ENCODE peak calls at places on chromosomes 13 and 19, in six cellular contexts. One of them, this sample, is unnamed.

GRCh38 chr13:71219671-71220070 is 647.3 kb downstream of the DACH1 start:
- DNase-seq in ACHN: no peak
- DNase-seq in NCI-H1092 treated with DMSO at 0.1 percent for 48 hours: no peak
- DNase-seq in amniotic stem cell: no peak
- DNase-seq in GDM1: no peak
- DNase-seq in stimulated activated CD8-positive, alpha-beta memory T cell treated with anti-CD3 and anti-CD28 coated beads, Interleukin-4, amount 100 ng/mL, for 4 hours: no peak
- DNase-seq in this sample: no peak

GRCh38 chr13:30864352-30865130 is 41.5 kb upstream of the MEDAG start:
- DNase-seq in NCI-H1092 treated with DMSO at 0.1 percent for 48 hours: no peak
- DNase-seq in amniotic stem cell: peak; percentile 58
- DNase-seq in stimulated activated CD8-positive, alpha-beta memory T cell treated with anti-CD3 and anti-CD28 coated beads, Interleukin-4, amount 100 ng/mL, for 4 hours: no peak
- DNase-seq in GDM1: no peak
- DNase-seq in ACHN: peak; percentile 24
- DNase-seq in this sample: peak; percentile 16

GRCh38 chr13:93724187-93724586 is 497.6 kb downstream of the GPC6 start:
- DNase-seq in NCI-H1092 treated with DMSO at 0.1 percent for 48 hours: no peak
- DNase-seq in ACHN: no peak
- DNase-seq in GDM1: no peak
- DNase-seq in amniotic stem cell: no peak
- DNase-seq in stimulated activated CD8-positive, alpha-beta memory T cell treated with anti-CD3 and anti-CD28 coated beads, Interleukin-4, amount 100 ng/mL, for 4 hours: no peak
- DNase-seq in this sample: no peak

GRCh38 chr19:31659897-31660210 is 310.6 kb upstream of the TSHZ3 start:
- DNase-seq in ACHN: no peak
- DNase-seq in stimulated activated CD8-positive, alpha-beta memory T cell treated with anti-CD3 and anti-CD28 coated beads, Interleukin-4, amount 100 ng/mL, for 4 hours: no peak
- DNase-seq in GDM1: no peak
- DNase-seq in amniotic stem cell: no peak
- DNase-seq in NCI-H1092 treated with DMSO at 0.1 percent for 48 hours: no peak
- DNase-seq in this sample: no peak

GRCh38 chr19:4233282-4233853 is 4.0 kb downstream of the EBI3 start:
- DNase-seq in amniotic stem cell: no peak
- DNase-seq in GDM1: peak; percentile 10
- DNase-seq in stimulated activated CD8-positive, alpha-beta memory T cell treated with anti-CD3 and anti-CD28 coated beads, Interleukin-4, amount 100 ng/mL, for 4 hours: peak; percentile 21
- DNase-seq in NCI-H1092 treated with DMSO at 0.1 percent for 48 hours: peak; percentile 14
- DNase-seq in ACHN: peak; percentile 54
- DNase-seq in this sample: peak; percentile 15

GRCh38 chr13:103812966-103813365 is 746.7 kb upstream of the SLC10A2 start:
- DNase-seq in ACHN: no peak
- DNase-seq in NCI-H1092 treated with DMSO at 0.1 percent for 48 hours: no peak
- DNase-seq in amniotic stem cell: no peak
- DNase-seq in GDM1: no peak
- DNase-seq in stimulated activated CD8-positive, alpha-beta memory T cell treated with anti-CD3 and anti-CD28 coated beads, Interleukin-4, amount 100 ng/mL, for 4 hours: no peak
- DNase-seq in this sample: no peak

GRCh38 chr13:102440259-102440936 is 38.5 kb upstream of the FGF14 start:
- DNase-seq in NCI-H1092 treated with DMSO at 0.1 percent for 48 hours: no peak
- DNase-seq in stimulated activated CD8-positive, alpha-beta memory T cell treated with anti-CD3 and anti-CD28 coated beads, Interleukin-4, amount 100 ng/mL, for 4 hours: no peak
- DNase-seq in GDM1: no peak
- DNase-seq in amniotic stem cell: no peak
- DNase-seq in ACHN: peak; percentile 70
- DNase-seq in this sample: no peak

GRCh38 chr19:15251010-15251748 is 18.9 kb upstream of the EPHX3 start:
- DNase-seq in amniotic stem cell: peak; percentile 8
- DNase-seq in NCI-H1092 treated with DMSO at 0.1 percent for 48 hours: no peak
- DNase-seq in ACHN: no peak
- DNase-seq in GDM1: no peak
- DNase-seq in stimulated activated CD8-positive, alpha-beta memory T cell treated with anti-CD3 and anti-CD28 coated beads, Interleukin-4, amount 100 ng/mL, for 4 hours: no peak
- DNase-seq in this sample: no peak

GRCh38 chr13:41658057-41658642 is 200.8 kb downstream of the RGCC start:
- DNase-seq in NCI-H1092 treated with DMSO at 0.1 percent for 48 hours: no peak
- DNase-seq in GDM1: no peak
- DNase-seq in amniotic stem cell: peak; percentile 27
- DNase-seq in stimulated activated CD8-positive, alpha-beta memory T cell treated with anti-CD3 and anti-CD28 coated beads, Interleukin-4, amount 100 ng/mL, for 4 hours: no peak
- DNase-seq in ACHN: no peak
- DNase-seq in this sample: no peak

GRCh38 chr19:8149261-8150094 is at the start of gene FBN3:
- DNase-seq in amniotic stem cell: no peak
- DNase-seq in NCI-H1092 treated with DMSO at 0.1 percent for 48 hours: no peak
- DNase-seq in ACHN: no peak
- DNase-seq in GDM1: no peak
- DNase-seq in stimulated activated CD8-positive, alpha-beta memory T cell treated with anti-CD3 and anti-CD28 coated beads, Interleukin-4, amount 100 ng/mL, for 4 hours: no peak
- DNase-seq in this sample: no peak

GRCh38 chr13:96982672-96983071 is 11.6 kb downstream of the OXGR1 start:
- DNase-seq in ACHN: no peak
- DNase-seq in GDM1: peak; percentile 45
- DNase-seq in amniotic stem cell: no peak
- DNase-seq in stimulated activated CD8-positive, alpha-beta memory T cell treated with anti-CD3 and anti-CD28 coated beads, Interleukin-4, amount 100 ng/mL, for 4 hours: no peak
- DNase-seq in NCI-H1092 treated with DMSO at 0.1 percent for 48 hours: no peak
- DNase-seq in this sample: no peak

GRCh38 chr13:63327584-63327983 is 1911.9 kb upstream of the PCDH20 start:
- DNase-seq in stimulated activated CD8-positive, alpha-beta memory T cell treated with anti-CD3 and anti-CD28 coated beads, Interleukin-4, amount 100 ng/mL, for 4 hours: no peak
- DNase-seq in NCI-H1092 treated with DMSO at 0.1 percent for 48 hours: no peak
- DNase-seq in amniotic stem cell: no peak
- DNase-seq in GDM1: no peak
- DNase-seq in ACHN: no peak
- DNase-seq in this sample: no peak

GRCh38 chr13:40490086-40490723 is 176.2 kb downstream of the FOXO1 start:
- DNase-seq in amniotic stem cell: no peak
- DNase-seq in GDM1: no peak
- DNase-seq in NCI-H1092 treated with DMSO at 0.1 percent for 48 hours: no peak
- DNase-seq in ACHN: no peak
- DNase-seq in stimulated activated CD8-positive, alpha-beta memory T cell treated with anti-CD3 and anti-CD28 coated beads, Interleukin-4, amount 100 ng/mL, for 4 hours: no peak
- DNase-seq in this sample: no peak

GRCh38 chr13:42875448-42876269 is 94.3 kb downstream of the FAM216B start:
- DNase-seq in GDM1: no peak
- DNase-seq in NCI-H1092 treated with DMSO at 0.1 percent for 48 hours: no peak
- DNase-seq in ACHN: no peak
- DNase-seq in stimulated activated CD8-positive, alpha-beta memory T cell treated with anti-CD3 and anti-CD28 coated beads, Interleukin-4, amount 100 ng/mL, for 4 hours: no peak
- DNase-seq in amniotic stem cell: no peak
- DNase-seq in this sample: no peak

GRCh38 chr13:45615501-45616101 is at the start of gene ERICH6B:
- DNase-seq in ACHN: no peak
- DNase-seq in stimulated activated CD8-positive, alpha-beta memory T cell treated with anti-CD3 and anti-CD28 coated beads, Interleukin-4, amount 100 ng/mL, for 4 hours: no peak
- DNase-seq in GDM1: no peak
- DNase-seq in NCI-H1092 treated with DMSO at 0.1 percent for 48 hours: peak; percentile 69
- DNase-seq in amniotic stem cell: no peak
- DNase-seq in this sample: peak; percentile 7

GRCh38 chr13:33099860-33100259 is 83.6 kb downstream of the KL start:
- DNase-seq in NCI-H1092 treated with DMSO at 0.1 percent for 48 hours: no peak
- DNase-seq in stimulated activated CD8-positive, alpha-beta memory T cell treated with anti-CD3 and anti-CD28 coated beads, Interleukin-4, amount 100 ng/mL, for 4 hours: no peak
- DNase-seq in GDM1: no peak
- DNase-seq in amniotic stem cell: no peak
- DNase-seq in ACHN: no peak
- DNase-seq in this sample: no peak